ENCODE peak calls at places on chromosomes 16 and 17, in eight cellular contexts. U is activated T-helper 1 cell treated with Interleukin-2 at 50 U/mL for 16 hours, R is NCI-H1417, P is EH, K is mesenchymal stem cell, L is T-cell, A is HuH-7, V is ELR. Y is an unnamed sample.

GRCh38 chr17:66357037-66357436 is 54.6 kb downstream of the PRKCA start:
- DNase-seq in U (no peak), R (no peak), P (peak; percentile 60), K (peak; percentile 28), L (no peak), A (no peak), V (peak; percentile 52), Y (no peak)

GRCh38 chr16:4353675-4354074 is 2.6 kb upstream of the PAM16 start:
- DNase-seq in U (no peak), R (no peak), P (no peak), K (no peak), L (no peak), A (no peak), V (no peak), Y (no peak)

GRCh38 chr17:14086189-14086588 is 16.9 kb downstream of the COX10 start:
- DNase-seq in U (no peak), R (no peak), P (no peak), K (no peak), L (no peak), A (no peak), V (no peak), Y (no peak)

GRCh38 chr17:34420254-34420766 is 57.3 kb upstream of the CCL1 start:
- DNase-seq in U (peak; percentile 33), R (peak; percentile 77), P (peak; percentile 57), K (peak; percentile 67), L (peak; percentile 9), A (peak; percentile 67), V (peak; percentile 59), Y (peak; percentile 45)

GRCh38 chr16:66007717-66008116 is 358.8 kb upstream of the CDH5 start:
- DNase-seq in U (no peak), R (no peak), P (peak; percentile 87), K (peak; percentile 37), L (no peak), A (no peak), V (peak; percentile 50), Y (no peak)

GRCh38 chr17:82281502-82282238 is 8.2 kb upstream of the CSNK1D start:
- DNase-seq in U (no peak), R (no peak), P (peak; percentile 33), K (no peak), L (no peak), A (no peak), V (peak; percentile 77), Y (no peak)

GRCh38 chr16:14301150-14302030 is 230.3 kb downstream of the MRTFB start:
- DNase-seq in U (no peak), R (peak; percentile 55), P (peak; percentile 47), K (peak; percentile 51), L (peak; percentile 29), A (no peak), V (peak; percentile 55), Y (no peak)

GRCh38 chr16:945271-946047 is 25.3 kb downstream of the LMF1 start:
- DNase-seq in U (no peak), R (no peak), P (peak; percentile 33), K (no peak), L (no peak), A (no peak), V (no peak), Y (no peak)

GRCh38 chr16:82544378-82544777 is 82.4 kb upstream of the CDH13 start:
- DNase-seq in U (no peak), R (no peak), P (no peak), K (no peak), L (no peak), A (no peak), V (no peak), Y (no peak)

GRCh38 chr16:48526058-48526957 is 83.7 kb downstream of the N4BP1 start:
- DNase-seq in U (no peak), R (peak; percentile 52), P (no peak), K (no peak), L (no peak), A (peak; percentile 74), V (peak; percentile 22), Y (no peak)

GRCh38 chr17:16442594-16443389 is 27.4 kb downstream of the TRPV2 start:
- DNase-seq in U (no peak), R (no peak), P (peak; percentile 31), K (peak; percentile 43), L (no peak), A (no peak), V (peak; percentile 58), Y (no peak)

GRCh38 chr17:45409659-45410076 is 23.0 kb downstream of the ARHGAP27 start:
- DNase-seq in U (no peak), R (no peak), P (no peak), K (no peak), L (no peak), A (no peak), V (no peak), Y (no peak)

GRCh38 chr17:16516594-16517018 is 24.6 kb upstream of the LRRC75A start:
- DNase-seq in U (no peak), R (peak; percentile 64), P (peak; percentile 79), K (peak; percentile 82), L (no peak), A (no peak), V (peak; percentile 79), Y (peak; percentile 16)

GRCh38 chr16:14388243-14388642 is 241.8 kb downstream of the PARN start:
- DNase-seq in U (no peak), R (no peak), P (no peak), K (no peak), L (no peak), A (no peak), V (no peak), Y (no peak)

GRCh38 chr17:7438050-7438614 is 1.2 kb upstream of the FGF11 start:
- DNase-seq in U (no peak), R (no peak), P (no peak), K (peak; percentile 44), L (peak; percentile 39), A (peak; percentile 62), V (no peak), Y (no peak)

GRCh38 chr16:15777533-15778203 is 79.2 kb downstream of the MYH11 start:
- DNase-seq in U (no peak), R (peak; percentile 58), P (peak; percentile 64), K (peak; percentile 36), L (no peak), A (peak; percentile 59), V (peak; percentile 56), Y (no peak)

GRCh38 chr17:50098583-50098982 is 3.4 kb downstream of the PDK2 start:
- DNase-seq in U (no peak), R (no peak), P (no peak), K (no peak), L (no peak), A (no peak), V (no peak), Y (no peak)

GRCh38 chr17:4475463-4475862 is 23.2 kb upstream of the SPNS2 start:
- DNase-seq in U (no peak), R (no peak), P (no peak), K (no peak), L (no peak), A (no peak), V (no peak), Y (no peak)

GRCh38 chr17:17538417-17539391 is 42.5 kb upstream of the RASD1 start:
- DNase-seq in U (no peak), R (peak; percentile 93), P (peak; percentile 12), K (no peak), L (no peak), A (peak; percentile 99), V (no peak), Y (no peak)

GRCh38 chr17:78680436-78680835 is 101.6 kb downstream of the CYTH1 start:
- DNase-seq in U (no peak), R (no peak), P (peak; percentile 10), K (peak; percentile 67), L (no peak), A (no peak), V (peak; percentile 60), Y (no peak)

GRCh38 chr16:22915003-22915402 is 101.0 kb downstream of the HS3ST2 start:
- DNase-seq in U (no peak), R (no peak), P (no peak), K (no peak), L (no peak), A (no peak), V (no peak), Y (no peak)

GRCh38 chr16:25093208-25094061 is 18.1 kb upstream of the LCMT1 start:
- DNase-seq in U (no peak), R (no peak), P (no peak), K (no peak), L (no peak), A (no peak), V (no peak), Y (no peak)

GRCh38 chr17:65049085-65049756 is 7.3 kb downstream of the GNA13 start:
- DNase-seq in U (no peak), R (no peak), P (no peak), K (no peak), L (no peak), A (no peak), V (no peak), Y (no peak)

GRCh38 chr17:13575922-13576419 is 25.8 kb downstream of the HS3ST3A1 start:
- DNase-seq in U (no peak), R (no peak), P (no peak), K (no peak), L (no peak), A (no peak), V (no peak), Y (no peak)

GRCh38 chr16:29745853-29746345 is at the start of gene C16orf54:
- DNase-seq in U (peak; percentile 90), R (no peak), P (no peak), K (no peak), L (peak; percentile 91), A (no peak), V (no peak), Y (no peak)

GRCh38 chr17:73335591-73336503 is 24.0 kb upstream of the CDC42EP4 start:
- DNase-seq in U (no peak), R (peak; percentile 28), P (no peak), K (no peak), L (no peak), A (no peak), V (no peak), Y (no peak)

GRCh38 chr16:23280483-23280967 is 21.6 kb upstream of the SCNN1B start:
- DNase-seq in U (no peak), R (peak; percentile 88), P (peak; percentile 22), K (no peak), L (no peak), A (no peak), V (peak; percentile 43), Y (no peak)

GRCh38 chr17:83171661-83172060 is 92.3 kb downstream of the METRNL start:
- DNase-seq in U (no peak), R (no peak), P (no peak), K (no peak), L (no peak), A (no peak), V (peak; percentile 47), Y (no peak)

GRCh38 chr16:5349661-5350060 is 252.1 kb upstream of the EEF2KMT start:
- DNase-seq in U (no peak), R (peak; percentile 45), P (no peak), K (no peak), L (no peak), A (no peak), V (no peak), Y (no peak)

GRCh38 chr16:54080524-54081008 is 206.0 kb downstream of the IRX3 start:
- DNase-seq in U (no peak), R (no peak), P (peak; percentile 96), K (peak; percentile 96), L (no peak), A (no peak), V (peak; percentile 98), Y (no peak)

GRCh38 chr17:82949361-82949760 is 109.5 kb upstream of the ZNF750 start:
- DNase-seq in U (no peak), R (no peak), P (no peak), K (no peak), L (no peak), A (no peak), V (no peak), Y (no peak)